ENCODE peak calls at places on chromosomes 13 and 19, in six cellular contexts. P, E, K, A, T and I are unnamed samples.

GRCh38 chr13:63901630-63902029 is 2486.0 kb upstream of the PCDH20 start:
- DNase-seq in P (no peak), E (no peak), K (no peak), A (no peak), T (no peak), I (no peak)

GRCh38 chr13:48043789-48044503 is 6.4 kb downstream of the NUDT15 start:
- DNase-seq in P (peak; percentile 16), E (peak; percentile 10), K (peak; percentile 35), A (no peak), T (no peak), I (no peak)

GRCh38 chr19:15469513-15470297 is 5.4 kb upstream of the RASAL3 start:
- DNase-seq in P (peak; percentile 37), E (no peak), K (no peak), A (no peak), T (no peak), I (no peak)

GRCh38 chr13:85657942-85658341 is 141.3 kb downstream of the SLITRK6 start:
- DNase-seq in P (no peak), E (no peak), K (no peak), A (no peak), T (no peak), I (no peak)

GRCh38 chr19:45161715-45162463 is 1.1 kb upstream of the NKPD1 start:
- DNase-seq in P (no peak), E (no peak), K (no peak), A (no peak), T (peak; percentile 61), I (no peak)

GRCh38 chr19:30783212-30783611 is 411.0 kb downstream of the ZNF536 start:
- DNase-seq in P (no peak), E (no peak), K (no peak), A (no peak), T (no peak), I (no peak)

GRCh38 chr13:89982406-89983085 is 1364.9 kb upstream of the MIR17HG start:
- DNase-seq in P (no peak), E (no peak), K (no peak), A (no peak), T (peak; percentile 5), I (no peak)

GRCh38 chr19:39200818-39201145 is 3.3 kb downstream of the SYCN start:
- DNase-seq in P (no peak), E (no peak), K (no peak), A (no peak), T (no peak), I (peak; percentile 6)

GRCh38 chr13:20387006-20387405 is 138.7 kb downstream of the CRYL1 start:
- DNase-seq in P (no peak), E (no peak), K (no peak), A (no peak), T (no peak), I (no peak)

DNA sequence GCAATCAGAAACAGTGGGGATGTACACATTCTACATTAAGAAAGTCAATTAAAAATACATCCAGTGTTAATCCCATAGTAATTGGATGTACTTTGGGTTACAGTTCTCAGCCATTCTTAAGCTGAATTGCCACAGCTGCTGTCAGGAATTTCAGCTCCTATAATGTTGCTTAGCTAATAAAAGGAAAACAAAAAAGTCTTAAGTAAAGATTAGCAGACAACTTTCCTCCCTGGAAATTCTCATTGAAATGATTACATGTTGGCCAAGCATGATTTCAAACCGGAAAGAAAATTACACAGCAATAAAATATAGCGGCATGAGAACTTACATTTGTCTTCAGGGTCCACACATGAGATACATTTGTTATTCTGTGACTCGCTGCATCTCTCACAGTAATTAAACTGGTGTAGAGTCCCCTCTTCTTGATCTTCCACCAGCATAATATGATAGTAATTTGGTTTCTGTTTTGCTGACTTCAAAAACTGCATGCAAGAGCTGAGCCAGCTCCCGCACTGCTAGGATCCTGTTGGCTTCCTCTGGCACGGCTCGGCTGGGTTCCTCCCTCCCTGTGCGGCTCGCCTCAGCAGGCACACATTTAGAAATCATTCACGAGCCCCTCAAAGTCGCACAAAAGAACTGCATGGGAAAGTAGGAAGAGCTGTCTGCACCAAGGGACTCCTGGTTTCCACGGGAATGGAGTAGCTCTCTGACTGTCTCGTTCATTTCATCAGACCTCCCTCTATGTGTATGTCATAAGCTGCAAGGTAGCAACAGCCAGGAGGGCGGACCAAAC is at the start of gene HTR2A:
- DNase-seq in P (peak; percentile 5), E (no peak), K (peak; percentile 19), A (peak; percentile 63), T (peak; percentile 14), I (peak; percentile 66)
- H3K4me3 ChIP-seq in P (no peak within 1 kb of the TSS), E (peak within 1 kb of the TSS; percentile 52), K (peak within 1 kb of the TSS; percentile 40), A (no peak within 1 kb of the TSS), T (no peak within 1 kb of the TSS), I (peak within 1 kb of the TSS; percentile 31)

GRCh38 chr13:41127746-41128145 is 4.9 kb downstream of the KBTBD6 start:
- DNase-seq in P (no peak), E (no peak), K (no peak), A (no peak), T (no peak), I (no peak)

GRCh38 chr13:41132512-41133152 is at the start of gene KBTBD6:
- DNase-seq in P (peak; percentile 98), E (peak; percentile 99), K (peak; percentile 99), A (peak; percentile 97), T (peak; percentile 98), I (peak; percentile 98)

GRCh38 chr13:41133951-41134350 is 1.3 kb upstream of the KBTBD6 start:
- DNase-seq in P (no peak), E (no peak), K (no peak), A (no peak), T (no peak), I (no peak)

GRCh38 chr13:41130356-41130755 is 2.2 kb downstream of the KBTBD6 start:
- DNase-seq in P (no peak), E (no peak), K (no peak), A (no peak), T (no peak), I (no peak)
- H3K4me3 ChIP-seq in P (no peak overlapping the region), E (peak overlapping the region; percentile 37), K (no peak overlapping the region), A (no peak overlapping the region), T (no peak overlapping the region), I (peak overlapping the region; percentile 37)

GRCh38 chr19:49665301-49666119 is at the start of the genes BCL2L12 and IRF3:
- DNase-seq in P (peak; percentile 98), E (peak; percentile 91), K (peak; percentile 95), A (peak; percentile 99), T (peak; percentile 99), I (peak; percentile 99)
- H3K4me3 ChIP-seq in P (peak within 1 kb of the TSS; percentile 57), E (peak within 1 kb of the TSS; percentile 93), K (peak within 1 kb of the TSS; percentile 92), A (peak within 1 kb of the TSS; percentile 47), T (peak within 1 kb of the TSS; percentile 43), I (peak within 1 kb of the TSS; percentile 70)

GRCh38 chr19:4305253-4305612 is 835 bp downstream of the FSD1 start:
- DNase-seq in P (no peak), E (no peak), K (no peak), A (no peak), T (no peak), I (no peak)
- H3K4me3 ChIP-seq in P (no peak overlapping the region), E (peak overlapping the region; percentile 55), K (no peak overlapping the region), A (no peak overlapping the region), T (no peak overlapping the region), I (no peak overlapping the region)

DNA sequence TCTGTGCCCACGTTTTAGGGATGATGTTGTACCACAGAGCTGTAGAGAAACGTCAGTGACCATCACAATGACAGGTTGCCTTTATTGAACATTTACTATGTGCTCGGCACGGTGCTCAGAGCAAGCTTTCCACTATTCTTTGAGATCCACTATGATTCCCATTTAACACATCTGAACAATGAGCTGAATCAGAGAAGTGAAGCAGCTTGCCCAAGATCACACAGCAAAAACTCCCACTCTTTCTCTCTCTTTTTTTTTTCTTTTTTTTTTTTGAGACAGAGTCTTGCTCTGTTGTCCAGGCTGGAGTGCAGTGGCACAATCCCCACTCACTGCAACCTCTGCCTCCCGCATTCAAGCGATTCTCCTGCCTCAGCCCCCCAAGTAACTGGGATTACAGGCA is 8.1 kb upstream of the TNFSF9 start:
- DNase-seq in P (no peak), E (no peak), K (no peak), A (no peak), T (no peak), I (no peak)
- H3K4me3 ChIP-seq in P (peak overlapping the region; percentile 52), E (no peak overlapping the region), K (no peak overlapping the region), A (no peak overlapping the region), T (no peak overlapping the region), I (no peak overlapping the region)

DNA sequence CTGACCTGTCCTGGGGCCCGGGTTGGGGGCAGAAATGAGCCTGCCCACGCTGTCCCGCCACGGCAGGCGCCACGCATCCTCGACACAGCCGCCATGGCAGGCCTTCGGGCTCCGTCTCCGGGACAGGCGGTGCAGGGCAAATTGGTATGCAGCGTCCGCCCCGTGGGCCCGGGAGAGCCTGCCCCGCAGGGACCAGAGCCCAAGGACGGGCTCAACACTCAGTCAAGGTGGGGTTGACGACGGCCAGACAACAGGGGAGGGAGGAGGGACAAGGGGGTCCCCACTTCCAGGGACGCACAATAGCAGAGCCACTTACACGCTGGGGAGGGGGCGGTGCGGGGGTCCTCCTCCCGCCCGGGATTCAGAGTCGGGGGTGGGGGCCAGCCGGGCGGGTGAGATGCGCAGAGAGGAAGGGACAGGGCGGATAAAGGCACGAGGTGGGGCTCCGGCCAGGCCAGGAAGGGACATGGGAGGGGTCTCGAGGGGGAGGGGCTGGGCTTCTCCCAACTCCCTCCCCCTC is 1.2 kb downstream of the CTXN1 start:
- DNase-seq in P (no peak), E (no peak), K (no peak), A (no peak), T (no peak), I (peak; percentile 68)
- H3K4me3 ChIP-seq in P (no peak overlapping the region), E (no peak overlapping the region), K (peak overlapping the region; percentile 15), A (no peak overlapping the region), T (no peak overlapping the region), I (no peak overlapping the region)

GRCh38 chr19:47021536-47022139 is 2.0 kb downstream of the NPAS1 start:
- DNase-seq in P (no peak), E (no peak), K (no peak), A (no peak), T (peak; percentile 44), I (no peak)
- H3K4me3 ChIP-seq in P (no peak overlapping the region), E (no peak overlapping the region), K (no peak overlapping the region), A (no peak overlapping the region), T (no peak overlapping the region), I (peak overlapping the region; percentile 28)

DNA sequence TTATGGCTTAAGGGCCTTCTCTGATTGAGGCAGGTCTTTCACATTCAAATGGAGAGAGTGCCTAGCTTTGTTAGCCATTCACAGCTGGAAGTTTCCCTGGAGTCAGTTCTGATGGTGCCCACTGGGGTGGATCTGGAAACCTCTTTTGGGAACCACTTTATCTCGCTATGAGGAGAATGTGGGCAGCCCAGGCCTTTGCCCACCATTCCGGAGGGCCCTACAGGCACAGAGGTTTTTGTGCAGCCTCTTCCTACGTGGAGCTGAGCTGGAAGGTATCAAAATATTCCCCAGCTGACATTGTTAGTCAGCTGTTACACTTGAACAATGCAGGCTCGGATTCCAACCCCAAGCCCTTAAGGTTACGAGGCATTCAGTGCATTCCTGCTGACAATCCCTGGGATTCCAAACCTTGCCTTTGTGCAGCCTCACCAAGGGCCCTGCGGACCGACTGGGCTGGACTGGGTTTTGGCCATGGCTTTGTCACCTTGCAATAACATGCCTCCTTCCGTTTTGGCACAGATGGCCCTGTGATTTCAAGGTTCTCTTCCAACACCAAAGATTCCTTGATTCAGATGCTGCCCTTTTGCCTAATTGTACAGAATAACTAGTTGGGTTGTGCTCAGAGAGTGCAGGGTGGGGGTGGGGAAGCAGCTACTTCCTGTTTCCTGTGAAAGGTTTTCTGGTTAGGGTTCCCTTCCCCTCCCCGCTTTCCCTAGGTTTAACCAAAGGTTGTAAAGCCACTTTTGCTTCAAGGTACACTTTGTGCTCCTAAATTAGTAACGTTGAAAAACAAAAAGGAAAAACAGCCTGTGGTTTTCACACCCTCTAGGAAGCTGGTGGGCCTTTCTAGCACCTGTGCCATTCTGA is 27.1 kb downstream of the SAE1 start:
- DNase-seq in P (peak; percentile 39), E (peak; percentile 50), K (peak; percentile 70), A (peak; percentile 88), T (peak; percentile 26), I (peak; percentile 74)
- H3K4me3 ChIP-seq in P (no peak overlapping the region), E (no peak overlapping the region), K (no peak overlapping the region), A (no peak overlapping the region), T (no peak overlapping the region), I (no peak overlapping the region)